ENCODE peak calls at places on chromosomes 4 and X, in five cellular contexts. S is B cell; L is uterus; K is GM10248; B is CD8-positive, alpha-beta T cell. X is an unnamed sample.

GRCh38 chr4:173735055-173735454 is 205.0 kb upstream of the HAND2 start:
- DNase-seq in L (peak; percentile 47), K (no peak), B (no peak), S (no peak), X (no peak)

GRCh38 chrX:123153846-123154335 is 30.2 kb upstream of the GRIA3 start:
- DNase-seq in L (no peak), K (no peak), S (no peak), B (no peak), X (no peak)

GRCh38 chrX:1534321-1535168 is 2.4 kb downstream of the P2RY8 start:
- DNase-seq in B (peak; percentile 66), L (no peak), K (peak; percentile 45), S (no peak), X (no peak)

GRCh38 chr4:37434469-37434868 is 189.9 kb downstream of the NWD2 start:
- DNase-seq in K (no peak), B (no peak), S (no peak), L (no peak), X (no peak)

GRCh38 chr4:11566440-11567022 is 137.8 kb upstream of the HS3ST1 start:
- DNase-seq in S (no peak), L (no peak), K (no peak), B (no peak), X (no peak)

GRCh38 chr4:145902522-145902921 is 36.1 kb downstream of the ZNF827 start:
- DNase-seq in L (no peak), S (no peak), B (no peak), K (no peak), X (no peak)

GRCh38 chr4:2462218-2462991 is 6.5 kb upstream of the RNF4 start:
- DNase-seq in L (peak; percentile 49), K (peak; percentile 84), S (peak; percentile 57), B (peak; percentile 81), X (peak; percentile 90)

GRCh38 chr4:47741200-47741599 is 96.7 kb downstream of the CORIN start:
- DNase-seq in L (no peak), S (no peak), K (no peak), B (no peak), X (no peak)

GRCh38 chr4:4559596-4559995 is 17.7 kb upstream of the STX18 start:
- DNase-seq in B (no peak), K (no peak), L (no peak), S (no peak), X (no peak)

GRCh38 chr4:6252051-6252450 is 17.6 kb upstream of the WFS1 start:
- DNase-seq in S (no peak), B (no peak), K (no peak), L (no peak), X (no peak)

GRCh38 chr4:6332042-6332668 is 62.5 kb downstream of the WFS1 start:
- DNase-seq in L (no peak), B (peak; percentile 53), S (no peak), K (peak; percentile 64), X (peak; percentile 62)

GRCh38 chrX:40996886-40997530 is 88.2 kb upstream of the USP9X start:
- DNase-seq in L (no peak), K (no peak), B (no peak), S (no peak), X (peak; percentile 28)

GRCh38 chrX:109187473-109188168 is 294.3 kb downstream of the GUCY2F start:
- DNase-seq in B (no peak), S (no peak), K (no peak), L (no peak), X (no peak)

GRCh38 chrX:101460669-101461068 is 24.6 kb upstream of the ARMCX4 start:
- DNase-seq in K (no peak), L (no peak), B (no peak), S (no peak), X (no peak)

GRCh38 chr4:124105212-124105611 is 607.3 kb downstream of the ANKRD50 start:
- DNase-seq in S (no peak), L (no peak), B (no peak), K (no peak), X (no peak)

GRCh38 chrX:129843209-129843458 is 552 bp downstream of the ZDHHC9 start:
- DNase-seq in L (no peak), B (no peak), S (no peak), K (no peak), X (no peak)

DNA sequence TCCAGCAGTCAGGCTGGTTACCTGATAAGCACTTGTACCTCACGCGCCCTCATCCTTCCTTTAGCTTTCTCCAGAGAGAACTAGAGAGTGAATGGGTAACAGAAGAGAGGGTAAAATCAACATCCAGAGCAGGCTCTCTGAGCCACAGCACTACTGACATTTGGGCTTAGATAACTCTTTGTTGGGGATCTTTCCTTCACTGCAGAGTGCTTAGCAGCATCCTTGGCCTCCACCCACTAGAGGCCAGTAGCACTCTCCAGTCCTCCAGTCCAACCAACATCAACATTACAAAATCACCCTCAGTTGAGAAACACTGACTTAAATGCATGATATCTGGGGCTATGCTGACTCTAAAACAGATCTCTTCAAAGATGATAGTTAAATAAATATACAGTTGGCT is 220.7 kb downstream of the TACR3 start:
- DNase-seq in B (no peak), K (no peak), S (no peak), L (no peak), X (no peak)
- TF ChIP-seq CTCF in B (no peak), K (no peak), S (no peak), L (no peak), X (peak; percentile 27)

DNA sequence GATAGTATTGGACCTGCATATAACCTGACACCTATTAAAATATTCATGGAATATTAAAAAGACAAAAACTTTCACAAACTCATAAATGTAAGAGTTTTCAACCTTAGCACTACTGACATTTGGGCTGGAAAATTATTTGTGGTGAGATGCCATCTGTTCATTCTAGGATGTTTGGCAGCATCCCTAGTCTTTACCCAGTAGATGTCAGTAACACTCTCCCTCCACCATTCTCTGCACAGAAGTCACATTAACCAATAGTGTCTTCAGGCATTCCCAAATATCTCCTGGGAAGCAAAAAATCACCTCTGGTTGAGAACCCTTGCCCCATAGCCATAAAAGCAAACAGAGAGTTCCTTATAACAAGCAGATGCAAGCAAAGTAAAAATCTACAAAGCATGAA is 41.4 kb upstream of the NDST4 start:
- DNase-seq in S (no peak), K (no peak), B (no peak), L (no peak), X (no peak)
- TF ChIP-seq CTCF in S (no peak), K (no peak), B (no peak), L (no peak), X (no peak)

DNA sequence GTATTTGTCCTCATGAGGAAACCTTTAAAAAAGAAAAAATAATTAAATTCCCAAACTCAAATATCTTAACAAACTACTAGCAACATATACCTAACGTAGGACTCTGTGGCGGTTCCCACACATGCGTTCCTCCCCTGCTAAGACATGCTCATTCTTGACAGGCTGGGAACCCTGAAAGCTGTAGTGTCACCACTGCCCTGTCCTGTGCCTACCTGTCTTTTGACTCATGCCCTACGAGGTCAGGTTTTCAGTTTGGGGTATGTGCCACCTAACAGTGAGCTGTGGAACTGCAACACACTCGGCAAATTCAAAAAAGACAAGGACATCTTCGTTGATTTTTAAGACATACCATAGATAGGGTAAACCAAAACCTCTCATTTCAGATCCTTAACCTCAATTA is 17.8 kb downstream of the IDS start:
- DNase-seq in K (no peak), S (no peak), L (no peak), B (peak; percentile 42), X (no peak)
- TF ChIP-seq CTCF in K (no peak), S (peak; percentile 28), L (no peak), B (no peak), X (peak; percentile 17)

DNA sequence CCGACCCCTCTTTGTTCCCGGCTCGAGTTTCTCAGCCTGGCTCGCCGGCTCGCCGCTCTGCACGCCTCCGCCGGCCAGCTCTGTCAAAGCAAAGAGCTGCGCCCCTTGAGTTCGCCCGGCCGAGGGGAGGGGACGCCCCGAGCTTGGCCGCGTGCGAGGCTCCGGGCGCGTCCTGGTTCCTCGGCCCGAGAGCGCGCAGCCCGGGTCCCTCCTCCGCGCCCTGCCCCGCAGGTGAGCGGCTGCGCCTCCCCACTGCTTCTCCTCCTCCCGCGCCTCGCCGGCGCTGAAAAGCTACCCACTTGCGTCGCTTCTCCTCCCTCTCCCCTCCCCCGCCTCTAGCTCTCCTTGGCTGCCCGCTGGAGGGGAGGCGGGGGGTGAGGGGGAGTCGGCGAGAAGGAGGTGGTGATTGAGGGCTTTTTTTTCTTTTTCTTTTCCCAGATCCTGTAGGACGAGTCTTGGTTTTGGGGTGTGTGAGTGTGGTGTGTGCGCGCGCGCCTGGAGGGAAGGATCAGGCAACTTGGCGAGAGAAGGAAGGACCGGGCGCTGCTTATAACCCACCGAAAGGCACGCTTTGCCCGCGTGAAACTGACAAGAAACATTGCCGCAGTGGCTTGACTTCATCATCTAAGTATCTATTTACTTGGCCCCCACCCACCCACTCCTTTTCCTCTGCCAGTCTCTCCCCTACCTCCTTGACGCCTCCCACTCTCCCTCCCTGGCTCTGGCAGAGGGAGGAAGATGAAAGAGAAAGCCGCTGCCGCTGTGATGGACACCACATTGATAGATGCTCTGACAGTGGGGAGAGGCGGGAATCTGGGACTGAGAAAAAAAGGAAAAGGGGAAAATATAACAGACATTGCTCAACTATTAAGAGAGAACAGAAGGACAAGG is at the start of gene LEF1:
- DNase-seq in B (peak; percentile 81), S (no peak), L (no peak), K (peak; percentile 71), X (peak; percentile 79)
- TF ChIP-seq CTCF in B (no peak), S (no peak), L (no peak), K (no peak), X (no peak)

GRCh38 chr4:10090467-10091250 is 25.9 kb downstream of the WDR1 start:
- DNase-seq in K (no peak), B (no peak), L (no peak), S (no peak), X (no peak)

GRCh38 chr4:10088135-10089010 is 28.2 kb downstream of the WDR1 start:
- DNase-seq in S (no peak), B (no peak), K (no peak), L (no peak), X (no peak)

GRCh38 chr4:10091531-10092181 is 24.9 kb downstream of the WDR1 start:
- DNase-seq in B (no peak), L (no peak), K (no peak), S (no peak), X (no peak)

GRCh38 chr4:10087152-10087791 is 29.3 kb downstream of the WDR1 start:
- DNase-seq in L (no peak), B (no peak), S (no peak), K (no peak), X (no peak)

GRCh38 chr4:10089346-10089745 is 27.3 kb downstream of the WDR1 start:
- DNase-seq in S (no peak), B (no peak), K (no peak), L (no peak), X (no peak)
- TF ChIP-seq CTCF in S (peak; percentile 42), B (peak; percentile 32), K (peak; percentile 19), L (no peak), X (peak; percentile 21)

GRCh38 chr4:19304028-19304427 is 947.7 kb upstream of the SLIT2 start:
- DNase-seq in L (no peak), S (no peak), K (no peak), B (no peak), X (no peak)

DNA sequence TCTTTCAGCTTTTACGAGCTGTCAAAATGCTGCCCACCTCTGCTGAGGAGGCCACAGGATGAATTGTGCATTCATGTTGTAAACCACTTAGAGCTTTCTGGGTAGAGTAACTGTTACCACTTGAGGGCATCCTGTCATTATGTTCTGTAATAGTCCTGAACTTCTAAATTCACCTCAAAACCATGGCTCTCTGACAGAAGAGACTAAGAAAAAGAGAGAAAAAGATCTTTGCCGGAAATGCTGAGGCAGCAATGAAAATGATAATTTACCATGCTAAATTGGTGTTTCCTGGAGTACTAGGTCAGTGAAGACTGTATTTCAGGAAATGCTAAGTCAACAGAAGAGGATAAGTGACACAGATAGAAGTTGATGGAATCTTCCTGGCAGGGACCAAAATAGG is 942.3 kb upstream of the SLIT2 start:
- DNase-seq in S (no peak), B (no peak), K (no peak), L (no peak), X (no peak)
- TF ChIP-seq CTCF in S (no peak), B (no peak), K (no peak), L (no peak), X (no peak)

X was measured in GM13977.